ENCODE peak calls at places on chromosomes 4 and X, in nine cellular contexts. L is putamen; N is nephron progenitor cell; W is caudate nucleus; Y is M059J; R is left kidney; D is stimulated activated CD8-positive, alpha-beta memory T cell treated with anti-CD3 and anti-CD28 coated beads, Interleukin-4, amount 100 ng/mL, for 48 hours; B is stimulated activated CD4-positive, alpha-beta T cell treated with anti-CD3 and anti-CD28 coated beads, TNF-alpha, amount 100 ng/mL, for 48 hours; Z is AG08395. U is an unnamed sample.

GRCh38 chr4:186192068-186192751 is 843 bp downstream of the CYP4V2 start:
- DNase-seq in W (peak), D (peak), R (peak), B (peak), N (peak), Z (peak), Y (peak), L (peak), U (peak)

GRCh38 chr4:119526786-119527550 is 101.6 kb downstream of the PDE5A start:
- DNase-seq in Z (no peak), W (no peak), B (no peak), D (no peak), L (no peak), N (no peak), Y (peak), R (no peak), U (no peak)

GRCh38 chr4:171875291-171875690 is 62.1 kb downstream of the GALNTL6 start:
- DNase-seq in N (no peak), B (no peak), Y (no peak), R (no peak), Z (no peak), W (no peak), D (no peak), L (no peak), U (no peak)

GRCh38 chr4:16626945-16627344 is 271.5 kb downstream of the LDB2 start:
- DNase-seq in L (no peak), Y (peak), W (no peak), Z (peak), B (no peak), R (no peak), D (no peak), N (no peak), U (peak)

GRCh38 chrX:112819013-112819635 is 21.5 kb downstream of the AMOT start:
- DNase-seq in Z (peak), L (no peak), Y (peak), B (no peak), D (no peak), W (no peak), R (peak), N (no peak), U (peak)

GRCh38 chr4:183936047-183936446 is 30.9 kb downstream of the STOX2 start:
- DNase-seq in N (no peak), Y (no peak), D (no peak), L (no peak), R (no peak), W (no peak), Z (no peak), B (no peak), U (no peak)

GRCh38 chr4:141473952-141474351 is 162.4 kb upstream of the IL15 start:
- DNase-seq in B (no peak), W (no peak), Z (peak), D (no peak), N (no peak), Y (peak), R (peak), L (no peak), U (no peak)

GRCh38 chrX:121308276-121308805 is 260.9 kb downstream of the GLUD2 start:
- DNase-seq in Z (peak), L (peak), B (peak), Y (peak), W (peak), R (peak), N (peak), D (peak), U (peak)

GRCh38 chrX:40542208-40542607 is 38.6 kb upstream of the ATP6AP2 start:
- DNase-seq in N (no peak), B (no peak), Y (no peak), D (no peak), Z (no peak), L (no peak), W (no peak), R (no peak), U (no peak)

GRCh38 chrX:47590984-47591383 is 8.7 kb downstream of the TIMP1 start:
- DNase-seq in W (no peak), L (no peak), Y (no peak), R (no peak), D (no peak), N (no peak), Z (no peak), B (no peak), U (no peak)

GRCh38 chrX:113389846-113390245 is 549.2 kb upstream of the AMOT start:
- DNase-seq in R (no peak), W (no peak), Z (no peak), L (no peak), N (no peak), B (no peak), D (no peak), Y (no peak), U (no peak)

GRCh38 chr4:113335771-113336170 is 286.3 kb downstream of the ANK2 start:
- DNase-seq in L (no peak), R (no peak), B (no peak), W (no peak), Y (no peak), N (no peak), D (no peak), Z (no peak), U (no peak)

U was measured in hepatocyte.